ENCODE peak calls at places on chromosomes 11 and 22, in four cellular contexts. O, C, L and W are unnamed samples.

GRCh38 chr22:29753808-29754657 is 12.8 kb downstream of the ZMAT5 start:
- DNase-seq in O (no peak), C (no peak), L (no peak), W (no peak)

GRCh38 chr11:42770444-42771065 is 541.2 kb upstream of the API5 start:
- DNase-seq in O (peak; percentile 30), C (peak; percentile 8), L (peak; percentile 33), W (no peak)

GRCh38 chr22:40239345-40239683 is 61.6 kb downstream of the TNRC6B start:
- DNase-seq in O (no peak), C (no peak), L (no peak), W (no peak)

GRCh38 chr11:87722756-87723599 is 452.3 kb downstream of the RAB38 start:
- DNase-seq in O (peak; percentile 7), C (peak; percentile 16), L (peak; percentile 64), W (no peak)

GRCh38 chr11:115220881-115221280 is 283.3 kb downstream of the CADM1 start:
- DNase-seq in O (no peak), C (no peak), L (no peak), W (no peak)

GRCh38 chr22:25023879-25024278 is 71.4 kb downstream of the KIAA1671 start:
- DNase-seq in O (no peak), C (no peak), L (no peak), W (no peak)

GRCh38 chr11:28759311-28759710 is 651.1 kb downstream of the METTL15 start:
- DNase-seq in O (no peak), C (no peak), L (no peak), W (no peak)

GRCh38 chr11:128210148-128210940 is 377.0 kb downstream of the ETS1 start:
- DNase-seq in O (peak; percentile 59), C (peak; percentile 11), L (no peak), W (no peak)

GRCh38 chr22:36659762-36660509 is 43.6 kb downstream of the CACNG2 start:
- DNase-seq in O (peak; percentile 91), C (peak; percentile 94), L (no peak), W (no peak)

GRCh38 chr11:27718346-27718852 is 18.1 kb upstream of the BDNF start:
- DNase-seq in O (no peak), C (no peak), L (peak; percentile 75), W (no peak)

GRCh38 chr11:70572974-70573260 is 174.6 kb downstream of the CTTN start:
- DNase-seq in O (no peak), C (no peak), L (no peak), W (no peak)

GRCh38 chr11:616320-617220 is 820 bp upstream of the IRF7 start:
- DNase-seq in O (no peak), C (no peak), L (no peak), W (no peak)

GRCh38 chr11:3157381-3158130 is 7.6 kb downstream of the OSBPL5 start:
- DNase-seq in O (no peak), C (no peak), L (no peak), W (no peak)

GRCh38 chr11:115161876-115162275 is 342.3 kb downstream of the CADM1 start:
- DNase-seq in O (no peak), C (no peak), L (no peak), W (no peak)

GRCh38 chr11:15837901-15838489 is 518.4 kb downstream of the SOX6 start:
- DNase-seq in O (peak; percentile 71), C (no peak), L (no peak), W (no peak)

GRCh38 chr11:9399466-9399865 is 15.0 kb downstream of the IPO7 start:
- DNase-seq in O (no peak), C (no peak), L (no peak), W (no peak)

GRCh38 chr11:78083036-78083435 is 3.4 kb upstream of the NDUFC2 start:
- DNase-seq in O (no peak), C (no peak), L (no peak), W (no peak)

GRCh38 chr11:75273331-75273988 is 32.9 kb downstream of the TPBGL start:
- DNase-seq in O (no peak), C (no peak), L (no peak), W (no peak)

GRCh38 chr22:43375951-43376455 is 32.8 kb upstream of the SCUBE1 start:
- DNase-seq in O (no peak), C (no peak), L (no peak), W (no peak)

GRCh38 chr22:48155446-48155845 is 1393.0 kb downstream of the TBC1D22A start:
- DNase-seq in O (no peak), C (no peak), L (no peak), W (no peak)

GRCh38 chr22:49156662-49157285 is 670.9 kb downstream of the BRD1 start:
- DNase-seq in O (no peak), C (no peak), L (no peak), W (no peak)

GRCh38 chr22:36453266-36453607 is 28.2 kb downstream of the TXN2 start:
- DNase-seq in O (no peak), C (no peak), L (no peak), W (no peak)

GRCh38 chr22:39148024-39148726 is 4.3 kb downstream of the CBX7 start:
- DNase-seq in O (no peak), C (no peak), L (no peak), W (no peak)

GRCh38 chr11:125918140-125918840 is 14.0 kb downstream of the DDX25 start:
- DNase-seq in O (no peak), C (no peak), L (no peak), W (no peak)

GRCh38 chr22:22810018-22810427 is 77.6 kb upstream of the IGLL5 start:
- DNase-seq in O (peak; percentile 50), C (peak; percentile 98), L (peak; percentile 68), W (no peak)

GRCh38 chr22:23219787-23220484 is 39.6 kb downstream of the BCR start:
- DNase-seq in O (no peak), C (peak; percentile 94), L (no peak), W (peak; percentile 67)

GRCh38 chr11:128330203-128330602 is 257.2 kb downstream of the ETS1 start:
- DNase-seq in O (no peak), C (no peak), L (no peak), W (no peak)

GRCh38 chr22:45246060-45246985 is 5.6 kb upstream of the KIAA0930 start:
- DNase-seq in O (peak; percentile 98), C (no peak), L (no peak), W (no peak)

GRCh38 chr11:69545976-69546617 is 64.6 kb downstream of the LINC01488 start:
- DNase-seq in O (no peak), C (no peak), L (no peak), W (no peak)

GRCh38 chr11:23569547-23569946 is 709.3 kb upstream of the CCDC179 start:
- DNase-seq in O (no peak), C (no peak), L (no peak), W (peak; percentile 33)

GRCh38 chr11:73359930-73360742 is 16.1 kb upstream of the RELT start:
- DNase-seq in O (peak; percentile 29), C (peak; percentile 53), L (peak; percentile 81), W (no peak)

GRCh38 chr22:44363214-44363979 is 50.6 kb upstream of the SHISAL1 start:
- DNase-seq in O (peak; percentile 14), C (no peak), L (no peak), W (no peak)

DNA sequence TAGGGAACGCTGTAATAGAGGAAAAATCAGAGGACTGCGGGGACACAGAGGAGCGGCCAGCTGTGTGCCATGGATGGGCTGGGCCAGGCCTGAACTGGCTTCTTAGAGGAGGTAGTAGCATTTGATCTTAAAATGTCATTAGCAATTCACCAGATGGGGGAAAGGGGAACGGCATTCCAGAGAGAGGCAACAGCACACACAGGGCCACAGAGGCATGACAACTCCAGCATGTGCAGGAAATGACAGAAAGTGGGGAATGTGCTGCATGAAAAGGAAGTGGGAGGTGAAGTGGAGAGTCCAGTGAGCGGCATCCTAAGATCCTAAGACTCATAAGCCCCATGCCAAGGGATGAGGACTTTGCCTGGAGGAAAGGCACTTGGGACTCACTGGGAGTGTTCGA is 69.0 kb downstream of the UBASH3B start:
- DNase-seq in O (no peak), C (no peak), L (no peak), W (no peak)
- TF ChIP-seq CREM in O (no peak), C (no peak), L (no peak), W (no peak)

GRCh38 chr22:37774728-37775127 is 33.0 kb upstream of the GCAT start:
- DNase-seq in O (no peak), C (no peak), L (no peak), W (no peak)

GRCh38 chr22:37775785-37776638 is 31.7 kb upstream of the GCAT start:
- DNase-seq in O (no peak), C (no peak), L (no peak), W (no peak)

GRCh38 chr22:37776639-37777005 is 31.1 kb upstream of the GCAT start:
- DNase-seq in O (no peak), C (no peak), L (no peak), W (no peak)

GRCh38 chr22:37778370-37779009 is 29.2 kb upstream of the GCAT start:
- DNase-seq in O (no peak), C (no peak), L (no peak), W (no peak)

DNA sequence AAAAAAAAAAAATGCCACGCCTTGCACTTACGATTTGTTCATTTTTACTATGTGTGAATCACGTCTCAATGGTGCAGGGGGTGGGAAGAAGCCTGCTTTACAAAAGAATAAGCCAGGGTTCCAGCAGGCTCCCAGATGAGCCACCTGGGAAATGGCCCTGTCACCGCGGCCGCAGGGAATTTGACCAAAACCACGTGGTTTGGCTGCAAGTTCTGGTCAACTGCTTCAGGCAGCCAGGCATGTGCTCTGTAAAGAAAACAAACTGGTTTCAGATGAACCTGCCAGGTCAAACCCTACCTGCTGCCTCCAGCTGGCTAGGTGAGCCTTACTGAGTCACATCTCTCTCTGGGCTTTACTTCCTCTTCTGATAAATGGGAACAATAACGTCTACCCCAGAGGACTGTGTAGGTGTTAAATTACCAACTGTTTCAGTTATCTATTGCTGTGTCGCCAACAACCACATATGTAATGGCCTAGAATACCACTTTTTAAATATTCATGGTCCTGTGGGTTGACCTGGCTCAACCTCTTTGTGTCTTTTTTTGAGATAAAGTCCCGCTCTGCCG is 30.5 kb upstream of the GCAT start:
- DNase-seq in O (peak; percentile 21), C (peak; percentile 58), L (no peak), W (peak; percentile 74)
- TF ChIP-seq CREM in O (no peak), C (no peak), L (no peak), W (no peak)

GRCh38 chr22:50218153-50218995 is 17.6 kb downstream of the SELENOO start:
- DNase-seq in O (no peak), C (no peak), L (no peak), W (no peak)
- TF ChIP-seq CREM in O (no peak), C (no peak), L (no peak), W (no peak)

DNA sequence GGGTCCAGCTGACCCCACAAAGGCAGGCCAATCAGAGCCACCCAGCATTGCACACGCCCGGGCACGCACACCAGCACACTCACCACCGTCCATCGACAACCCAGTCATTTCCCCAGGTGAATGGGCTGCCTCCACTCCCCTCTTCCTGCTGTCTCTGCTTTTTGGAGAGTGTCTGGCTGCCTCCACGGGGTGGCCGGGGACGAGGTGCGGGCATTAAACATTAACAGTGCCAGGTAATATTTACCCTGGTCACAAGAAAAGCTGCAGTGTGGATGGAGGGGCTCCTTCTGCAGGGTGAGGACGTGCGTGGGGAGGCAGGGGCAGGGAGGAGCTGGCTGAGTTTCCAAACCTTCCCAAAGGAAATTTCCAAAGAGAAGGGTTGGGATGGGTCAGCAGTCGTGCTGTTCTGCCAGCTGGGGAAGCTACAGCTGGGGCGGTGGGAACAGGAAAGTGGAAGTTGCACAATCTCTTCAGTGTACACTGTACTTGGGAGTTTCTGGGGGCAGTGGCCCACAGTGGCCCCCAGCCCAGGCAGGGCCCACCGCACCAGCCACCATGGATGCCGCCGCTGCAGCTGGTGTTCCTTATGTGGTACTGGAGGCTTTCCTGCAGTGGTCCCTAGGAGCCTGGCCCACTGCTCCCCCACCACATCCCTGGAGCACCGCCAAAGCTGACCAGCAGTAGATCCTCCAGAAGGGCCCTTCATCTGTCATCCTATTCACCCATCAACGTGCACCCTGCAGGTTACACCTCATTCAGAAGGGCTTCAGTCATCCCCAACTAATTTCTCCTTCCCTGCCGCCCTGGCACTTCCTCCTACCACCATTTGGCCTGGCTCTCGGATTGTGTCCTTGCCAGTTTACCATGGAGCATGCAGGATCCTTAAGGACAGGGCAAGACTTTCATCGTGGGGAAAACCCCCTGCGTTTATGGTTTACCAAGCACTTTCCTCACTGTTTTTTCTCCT is at the start of gene FXYD2:
- DNase-seq in O (no peak), C (no peak), L (peak; percentile 5), W (no peak)
- TF ChIP-seq CREM in O (no peak), C (no peak), L (no peak), W (no peak)